ENCODE peak calls at places on chromosomes 12 and 14, in four cellular contexts. X, S, O and D are unnamed samples.

GRCh38 chr14:105908481-105908911 is 382.1 kb downstream of the TMEM121 start:
- DNase-seq in X (no peak), S (no peak), O (no peak), D (no peak)

GRCh38 chr12:66169221-66170170 is at the start of gene TMBIM4:
- DNase-seq in X (peak; percentile 86), S (peak; percentile 83), O (peak; percentile 93), D (peak; percentile 95)

GRCh38 chr14:30869525-30870150 is 4.7 kb upstream of the COCH start:
- DNase-seq in X (no peak), S (no peak), O (no peak), D (no peak)

GRCh38 chr12:31007153-31007495 is 66.5 kb upstream of the DDX11 start:
- DNase-seq in X (no peak), S (no peak), O (no peak), D (no peak)

GRCh38 chr14:68966872-68967301 is 12.2 kb downstream of the ACTN1 start:
- DNase-seq in X (no peak), S (no peak), O (no peak), D (no peak)

GRCh38 chr12:96177013-96177412 is 17.2 kb upstream of the ELK3 start:
- DNase-seq in X (no peak), S (no peak), O (no peak), D (no peak)

GRCh38 chr14:65412881-65413738 is 580 bp downstream of the FUT8 start:
- DNase-seq in X (peak; percentile 74), S (peak; percentile 61), O (peak; percentile 82), D (peak; percentile 92)

GRCh38 chr14:23056956-23057756 is at the start of gene CDH24:
- DNase-seq in X (peak; percentile 80), S (peak; percentile 64), O (no peak), D (peak; percentile 90)

GRCh38 chr12:9732966-9733461 is at the start of gene CLECL1:
- DNase-seq in X (no peak), S (no peak), O (no peak), D (peak; percentile 59)

GRCh38 chr12:109923481-109924245 is 23.6 kb downstream of the TCHP start:
- DNase-seq in X (no peak), S (no peak), O (peak; percentile 52), D (peak; percentile 88)

GRCh38 chr14:78863143-78863542 is 693.0 kb downstream of the NRXN3 start:
- DNase-seq in X (no peak), S (no peak), O (no peak), D (peak; percentile 83)

GRCh38 chr12:120225200-120225558 is 24.3 kb upstream of the RPLP0 start:
- DNase-seq in X (no peak), S (no peak), O (no peak), D (no peak)

GRCh38 chr14:91998667-91999570 is 40.9 kb downstream of the TRIP11 start:
- DNase-seq in X (no peak), S (no peak), O (no peak), D (no peak)

GRCh38 chr12:56635539-56636117 is 5.5 kb upstream of the BAZ2A start:
- DNase-seq in X (no peak), S (no peak), O (no peak), D (no peak)

GRCh38 chr14:71183856-71184255 is 276.6 kb downstream of the PCNX1 start:
- DNase-seq in X (no peak), S (no peak), O (no peak), D (no peak)

GRCh38 chr12:51218607-51219161 is 822 bp upstream of the POU6F1 start:
- DNase-seq in X (peak; percentile 65), S (no peak), O (no peak), D (no peak)

GRCh38 chr12:78260976-78261375 is 430.3 kb downstream of the NAV3 start:
- DNase-seq in X (no peak), S (no peak), O (no peak), D (no peak)

GRCh38 chr12:67433393-67434175 is 164.4 kb downstream of the CAND1 start:
- DNase-seq in X (no peak), S (no peak), O (no peak), D (peak; percentile 60)

GRCh38 chr14:70722418-70722817 is 80.7 kb downstream of the TTC9 start:
- DNase-seq in X (no peak), S (no peak), O (no peak), D (no peak)

GRCh38 chr14:99475179-99475578 is 5.5 kb downstream of the SETD3 start:
- DNase-seq in X (no peak), S (no peak), O (no peak), D (no peak)

GRCh38 chr14:33393895-33394405 is 455.3 kb downstream of the NPAS3 start:
- DNase-seq in X (no peak), S (no peak), O (no peak), D (no peak)

GRCh38 chr14:105248368-105249174 is at the start of gene BTBD6:
- DNase-seq in X (peak; percentile 91), S (peak; percentile 82), O (peak; percentile 88), D (peak; percentile 98)

GRCh38 chr12:49208661-49209060 is 19.8 kb upstream of the TUBA1A start:
- DNase-seq in X (no peak), S (no peak), O (peak; percentile 19), D (no peak)

GRCh38 chr14:24398298-24398942 is 383 bp upstream of the NYNRIN start:
- DNase-seq in X (no peak), S (no peak), O (no peak), D (no peak)

GRCh38 chr12:121536929-121537813 is 43.7 kb downstream of the KDM2B start:
- DNase-seq in X (peak; percentile 93), S (peak; percentile 28), O (peak; percentile 89), D (peak; percentile 94)

GRCh38 chr12:122123051-122123760 is 44.6 kb downstream of the MLXIP start:
- DNase-seq in X (peak; percentile 73), S (peak; percentile 68), O (peak; percentile 82), D (peak; percentile 90)

GRCh38 chr12:52920937-52921336 is 16.1 kb upstream of the KRT8 start:
- DNase-seq in X (no peak), S (no peak), O (no peak), D (no peak)

GRCh38 chr12:19886805-19887105 is 447.5 kb downstream of the AEBP2 start:
- DNase-seq in X (no peak), S (no peak), O (no peak), D (no peak)

GRCh38 chr12:49959570-49960473 is 1.9 kb upstream of the AQP5 start:
- DNase-seq in X (peak; percentile 83), S (no peak), O (no peak), D (peak; percentile 89)

GRCh38 chr14:63875311-63875710 is 22.5 kb downstream of the SYNE2 start:
- DNase-seq in X (no peak), S (no peak), O (no peak), D (no peak)

GRCh38 chr14:72402429-72402772 is 470.2 kb downstream of the RGS6 start:
- DNase-seq in X (no peak), S (no peak), O (no peak), D (no peak)